ENCODE peak calls at places on chromosomes 1 and 21, in eight cellular contexts. Z is NCI-H774; B is nephron progenitor cell; L is WTC11; G is activated T-helper 1 cell treated with anti-CD3 and anti-CD28 coated beads, Interleukin-2, amount 50 U/mL, for 16 hours; Q is stimulated activated CD4-positive, alpha-beta T cell treated with anti-CD3 and anti-CD28 coated beads, Interleukin-2, amount 100 ng/mL, for 48 hours; F is amygdala; M is adrenal gland. T is an unnamed sample.

GRCh38 chr21:45522381-45522780 is 19.9 kb downstream of the SLC19A1 start:
- DNase-seq in Q (no peak), F (no peak), L (no peak), Z (no peak), B (no peak), M (no peak), G (no peak), T (no peak)

GRCh38 chr1:193069748-193070394 is 10.5 kb downstream of the RO60 start:
- DNase-seq in B (no peak), L (peak; percentile 21), F (no peak), Z (no peak), G (no peak), M (no peak), Q (no peak), T (no peak)

GRCh38 chr1:155063550-155064108 is at the start of gene EFNA4:
- DNase-seq in B (peak; percentile 88), L (peak; percentile 93), M (peak; percentile 86), Z (no peak), Q (peak; percentile 76), G (peak; percentile 62), F (no peak), T (peak; percentile 69)

GRCh38 chr1:172203135-172203823 is 217.2 kb upstream of the C1orf105 start:
- DNase-seq in Z (no peak), F (no peak), M (no peak), B (peak; percentile 10), Q (no peak), L (no peak), G (no peak), T (no peak)

GRCh38 chr1:183989078-183989577 is 48.4 kb downstream of the COLGALT2 start:
- DNase-seq in Q (peak; percentile 11), F (peak; percentile 22), L (no peak), M (no peak), G (no peak), B (peak; percentile 50), Z (no peak), T (peak; percentile 31)

GRCh38 chr1:230422221-230422981 is 3.7 kb downstream of the PGBD5 start:
- DNase-seq in G (no peak), Z (no peak), M (no peak), Q (no peak), F (no peak), L (no peak), B (no peak), T (no peak)

GRCh38 chr1:85464497-85465098 is 361 bp downstream of the DDAH1 start:
- DNase-seq in M (peak; percentile 57), G (no peak), B (peak; percentile 76), Q (peak; percentile 13), Z (peak; percentile 65), F (no peak), L (peak; percentile 67), T (no peak)

GRCh38 chr1:67722292-67722944 is 37.4 kb downstream of the GADD45A start:
- DNase-seq in Z (no peak), L (no peak), F (no peak), Q (no peak), G (no peak), M (no peak), B (no peak), T (no peak)

GRCh38 chr1:93847811-93848288 is 31.2 kb downstream of the DNTTIP2 start:
- DNase-seq in G (peak; percentile 46), B (peak; percentile 69), L (peak; percentile 68), M (peak; percentile 74), Z (peak; percentile 79), F (no peak), Q (peak; percentile 41), T (peak; percentile 34)

GRCh38 chr1:11794446-11795237 is 11.1 kb downstream of the MTHFR start:
- DNase-seq in F (no peak), Z (no peak), B (no peak), M (no peak), L (no peak), Q (no peak), G (no peak), T (no peak)